ENCODE peak calls at places on chromosome 5, in seven cellular contexts. One of them, this sample, is unnamed.

GRCh38 chr5:87924451-87924850 is 344.2 kb downstream of the TMEM161B start:
- DNase-seq in stomach: no peak
- DNase-seq in prostate gland: no peak
- DNase-seq in endothelial cell of umbilical vein: no peak
- DNase-seq in sigmoid colon: no peak
- DNase-seq in transverse colon: no peak
- DNase-seq in H1: no peak
- DNase-seq in this sample: peak; percentile 9

GRCh38 chr5:148290271-148291195 is 21.7 kb upstream of the SPINK7 start:
- DNase-seq in stomach: no peak
- DNase-seq in prostate gland: no peak
- DNase-seq in endothelial cell of umbilical vein: peak; percentile 36
- DNase-seq in sigmoid colon: no peak
- DNase-seq in transverse colon: no peak
- DNase-seq in H1: no peak
- DNase-seq in this sample: peak; percentile 79

GRCh38 chr5:79093762-79094161 is 17.8 kb upstream of the BHMT start:
- DNase-seq in stomach: no peak
- DNase-seq in prostate gland: no peak
- DNase-seq in endothelial cell of umbilical vein: no peak
- DNase-seq in sigmoid colon: no peak
- DNase-seq in transverse colon: no peak
- DNase-seq in H1: no peak
- DNase-seq in this sample: no peak

GRCh38 chr5:111719773-111720172 is 37.2 kb downstream of the NREP start:
- DNase-seq in stomach: no peak
- DNase-seq in prostate gland: no peak
- DNase-seq in endothelial cell of umbilical vein: no peak
- DNase-seq in sigmoid colon: no peak
- DNase-seq in transverse colon: no peak
- DNase-seq in H1: no peak
- DNase-seq in this sample: no peak

GRCh38 chr5:123785160-123786001 is 273.4 kb downstream of the CSNK1G3 start:
- DNase-seq in stomach: no peak
- DNase-seq in prostate gland: no peak
- DNase-seq in endothelial cell of umbilical vein: peak; percentile 54
- DNase-seq in sigmoid colon: no peak
- DNase-seq in transverse colon: peak; percentile 11
- DNase-seq in H1: no peak
- DNase-seq in this sample: peak; percentile 17

GRCh38 chr5:81097733-81098132 is 135.4 kb upstream of the CKMT2 start:
- DNase-seq in stomach: no peak
- DNase-seq in prostate gland: no peak
- DNase-seq in endothelial cell of umbilical vein: no peak
- DNase-seq in sigmoid colon: no peak
- DNase-seq in transverse colon: no peak
- DNase-seq in H1: no peak
- DNase-seq in this sample: peak; percentile 34

GRCh38 chr5:126868961-126869451 is 92.1 kb downstream of the LMNB1 start:
- DNase-seq in stomach: no peak
- DNase-seq in prostate gland: no peak
- DNase-seq in endothelial cell of umbilical vein: peak; percentile 26
- DNase-seq in sigmoid colon: no peak
- DNase-seq in transverse colon: no peak
- DNase-seq in H1: no peak
- DNase-seq in this sample: peak; percentile 79

GRCh38 chr5:103981592-103981991 is 419.0 kb upstream of the NUDT12 start:
- DNase-seq in stomach: no peak
- DNase-seq in prostate gland: no peak
- DNase-seq in endothelial cell of umbilical vein: no peak
- DNase-seq in sigmoid colon: no peak
- DNase-seq in transverse colon: no peak
- DNase-seq in H1: no peak
- DNase-seq in this sample: no peak

GRCh38 chr5:3911111-3911510 is 315.5 kb downstream of the IRX1 start:
- DNase-seq in stomach: no peak
- DNase-seq in prostate gland: no peak
- DNase-seq in endothelial cell of umbilical vein: no peak
- DNase-seq in sigmoid colon: no peak
- DNase-seq in transverse colon: no peak
- DNase-seq in H1: no peak
- DNase-seq in this sample: no peak

GRCh38 chr5:112004867-112005532 is 248.0 kb upstream of the NREP start:
- DNase-seq in stomach: no peak
- DNase-seq in prostate gland: no peak
- DNase-seq in endothelial cell of umbilical vein: peak; percentile 7
- DNase-seq in sigmoid colon: no peak
- DNase-seq in transverse colon: no peak
- DNase-seq in H1: no peak
- DNase-seq in this sample: no peak

GRCh38 chr5:36875051-36875788 is 1.3 kb upstream of the NIPBL start:
- DNase-seq in stomach: peak; percentile 36
- DNase-seq in prostate gland: peak; percentile 37
- DNase-seq in endothelial cell of umbilical vein: peak; percentile 67
- DNase-seq in sigmoid colon: peak; percentile 72
- DNase-seq in transverse colon: peak; percentile 58
- DNase-seq in H1: no peak
- DNase-seq in this sample: peak; percentile 62

GRCh38 chr5:92594031-92594430 is 987.0 kb downstream of the NR2F1-AS1 start:
- DNase-seq in stomach: no peak
- DNase-seq in prostate gland: no peak
- DNase-seq in endothelial cell of umbilical vein: no peak
- DNase-seq in sigmoid colon: no peak
- DNase-seq in transverse colon: no peak
- DNase-seq in H1: no peak
- DNase-seq in this sample: peak; percentile 5

DNA sequence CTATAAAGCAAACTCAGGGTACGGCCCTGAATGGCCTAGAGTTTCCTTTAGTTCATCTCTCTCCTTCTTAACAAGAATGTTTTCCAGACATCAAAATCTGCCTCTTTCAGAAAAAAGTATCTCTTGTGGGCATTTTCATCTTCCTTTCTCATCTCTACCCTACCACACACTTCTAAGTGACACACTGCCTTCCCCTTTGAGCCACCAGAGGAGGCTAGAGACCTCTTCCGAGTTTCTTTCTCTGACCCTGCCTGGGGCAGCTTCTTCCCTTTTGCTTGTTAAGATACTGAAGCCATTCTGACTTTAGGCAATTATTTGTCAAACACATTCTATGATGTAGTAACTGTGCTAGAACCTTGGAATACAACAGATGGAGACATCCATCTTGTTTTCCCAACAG is 8.7 kb upstream of the SV2C start:
- DNase-seq in stomach: peak; percentile 37
- DNase-seq in prostate gland: peak; percentile 13
- DNase-seq in endothelial cell of umbilical vein: peak; percentile 6
- DNase-seq in sigmoid colon: no peak
- DNase-seq in transverse colon: peak; percentile 38
- DNase-seq in H1: no peak
- DNase-seq in this sample: peak; percentile 69
- TF ChIP-seq CTCF in stomach: peak; percentile 40
- TF ChIP-seq CTCF in prostate gland: peak; percentile 60
- TF ChIP-seq CTCF in endothelial cell of umbilical vein: no peak
- TF ChIP-seq CTCF in sigmoid colon: no peak
- TF ChIP-seq CTCF in transverse colon: peak; percentile 79
- TF ChIP-seq CTCF in H1: peak; percentile 88
- TF ChIP-seq CTCF in this sample: peak; percentile 88

GRCh38 chr5:17305024-17305423 is 87.6 kb downstream of the BASP1 start:
- DNase-seq in stomach: no peak
- DNase-seq in prostate gland: no peak
- DNase-seq in endothelial cell of umbilical vein: no peak
- DNase-seq in sigmoid colon: no peak
- DNase-seq in transverse colon: no peak
- DNase-seq in H1: no peak
- DNase-seq in this sample: no peak

GRCh38 chr5:17304282-17304681 is 86.9 kb downstream of the BASP1 start:
- DNase-seq in stomach: no peak
- DNase-seq in prostate gland: no peak
- DNase-seq in endothelial cell of umbilical vein: no peak
- DNase-seq in sigmoid colon: no peak
- DNase-seq in transverse colon: no peak
- DNase-seq in H1: no peak
- DNase-seq in this sample: no peak

GRCh38 chr5:17306726-17307091 is 89.3 kb downstream of the BASP1 start:
- DNase-seq in stomach: no peak
- DNase-seq in prostate gland: peak; percentile 11
- DNase-seq in endothelial cell of umbilical vein: no peak
- DNase-seq in sigmoid colon: no peak
- DNase-seq in transverse colon: no peak
- DNase-seq in H1: no peak
- DNase-seq in this sample: no peak

GRCh38 chr5:17308326-17309065 is 91.1 kb downstream of the BASP1 start:
- DNase-seq in stomach: no peak
- DNase-seq in prostate gland: no peak
- DNase-seq in endothelial cell of umbilical vein: no peak
- DNase-seq in sigmoid colon: no peak
- DNase-seq in transverse colon: no peak
- DNase-seq in H1: no peak
- DNase-seq in this sample: no peak

GRCh38 chr5:17305964-17306725 is 88.7 kb downstream of the BASP1 start:
- DNase-seq in stomach: peak; percentile 70
- DNase-seq in prostate gland: peak; percentile 92
- DNase-seq in endothelial cell of umbilical vein: peak; percentile 63
- DNase-seq in sigmoid colon: no peak
- DNase-seq in transverse colon: peak; percentile 51
- DNase-seq in H1: no peak
- DNase-seq in this sample: peak; percentile 11
- TF ChIP-seq POLR2AphosphoS5 in stomach: peak; percentile 72
- TF ChIP-seq POLR2AphosphoS5 in prostate gland: peak; percentile 91
- TF ChIP-seq POLR2AphosphoS5 in endothelial cell of umbilical vein: no peak
- TF ChIP-seq POLR2AphosphoS5 in sigmoid colon: no peak
- TF ChIP-seq POLR2AphosphoS5 in transverse colon: peak; percentile 16
- TF ChIP-seq POLR2AphosphoS5 in H1: no peak
- TF ChIP-seq POLR2AphosphoS5 in this sample: no peak

DNA sequence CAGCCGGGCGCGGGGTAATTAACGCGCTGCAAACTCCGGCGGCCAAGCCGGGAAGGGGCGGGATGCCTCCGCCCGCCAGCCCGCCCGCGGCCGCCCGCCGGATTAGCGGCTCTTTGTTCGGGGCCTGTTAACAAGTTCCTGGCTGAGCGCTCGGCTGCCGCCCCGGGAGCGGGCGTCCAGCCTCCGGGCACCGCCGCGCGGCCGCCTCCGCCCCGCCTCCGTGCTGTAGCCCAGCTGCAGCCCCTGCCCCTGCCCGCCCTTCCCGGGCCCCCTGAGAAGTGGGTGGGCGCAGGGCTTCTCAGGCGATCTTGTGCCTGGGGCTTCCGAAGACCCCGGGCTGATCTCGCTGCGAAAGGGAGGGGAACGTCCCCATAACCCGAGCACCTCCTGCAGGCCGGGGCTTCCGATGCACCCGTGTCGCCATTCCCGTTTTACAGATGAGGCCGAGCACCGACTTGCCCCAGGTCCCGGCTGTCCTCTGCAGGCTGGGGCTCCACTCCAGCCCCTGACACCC is 7.6 kb downstream of the UNC5A start:
- DNase-seq in stomach: no peak
- DNase-seq in prostate gland: no peak
- DNase-seq in endothelial cell of umbilical vein: peak; percentile 16
- DNase-seq in sigmoid colon: no peak
- DNase-seq in transverse colon: no peak
- DNase-seq in H1: no peak
- DNase-seq in this sample: peak; percentile 83
- TF ChIP-seq CTCF in stomach: no peak
- TF ChIP-seq CTCF in prostate gland: peak; percentile 14
- TF ChIP-seq CTCF in endothelial cell of umbilical vein: peak; percentile 31
- TF ChIP-seq CTCF in sigmoid colon: no peak
- TF ChIP-seq CTCF in transverse colon: peak; percentile 23
- TF ChIP-seq CTCF in H1: peak; percentile 58
- TF ChIP-seq CTCF in this sample: peak; percentile 70

GRCh38 chr5:134003957-134004625 is 684 bp downstream of the VDAC1 start:
- DNase-seq in stomach: peak; percentile 61
- DNase-seq in prostate gland: peak; percentile 33
- DNase-seq in endothelial cell of umbilical vein: peak; percentile 55
- DNase-seq in sigmoid colon: peak; percentile 82
- DNase-seq in transverse colon: peak; percentile 60
- DNase-seq in H1: no peak
- DNase-seq in this sample: peak; percentile 61

GRCh38 chr5:134001938-134002731 is 2.6 kb downstream of the VDAC1 start:
- DNase-seq in stomach: no peak
- DNase-seq in prostate gland: no peak
- DNase-seq in endothelial cell of umbilical vein: no peak
- DNase-seq in sigmoid colon: no peak
- DNase-seq in transverse colon: no peak
- DNase-seq in H1: no peak
- DNase-seq in this sample: no peak

GRCh38 chr5:134004626-134005414 is at the start of gene VDAC1:
- DNase-seq in stomach: peak; percentile 76
- DNase-seq in prostate gland: peak; percentile 69
- DNase-seq in endothelial cell of umbilical vein: peak; percentile 85
- DNase-seq in sigmoid colon: peak; percentile 94
- DNase-seq in transverse colon: peak; percentile 81
- DNase-seq in H1: no peak
- DNase-seq in this sample: peak; percentile 86

GRCh38 chr5:134005415-134006118 is 792 bp upstream of the VDAC1 start:
- DNase-seq in stomach: peak; percentile 50
- DNase-seq in prostate gland: peak; percentile 19
- DNase-seq in endothelial cell of umbilical vein: no peak
- DNase-seq in sigmoid colon: peak; percentile 74
- DNase-seq in transverse colon: peak; percentile 52
- DNase-seq in H1: no peak
- DNase-seq in this sample: peak; percentile 74

GRCh38 chr5:134003064-134003956 is 1.5 kb downstream of the VDAC1 start:
- DNase-seq in stomach: no peak
- DNase-seq in prostate gland: no peak
- DNase-seq in endothelial cell of umbilical vein: no peak
- DNase-seq in sigmoid colon: no peak
- DNase-seq in transverse colon: no peak
- DNase-seq in H1: no peak
- DNase-seq in this sample: peak; percentile 32
- TF ChIP-seq POLR2AphosphoS5 in stomach: no peak
- TF ChIP-seq POLR2AphosphoS5 in prostate gland: no peak
- TF ChIP-seq POLR2AphosphoS5 in endothelial cell of umbilical vein: no peak
- TF ChIP-seq POLR2AphosphoS5 in sigmoid colon: no peak
- TF ChIP-seq POLR2AphosphoS5 in transverse colon: no peak
- TF ChIP-seq POLR2AphosphoS5 in H1: no peak
- TF ChIP-seq POLR2AphosphoS5 in this sample: no peak

GRCh38 chr5:114360816-114361723 is 800 bp upstream of the KCNN2 start:
- DNase-seq in stomach: no peak
- DNase-seq in prostate gland: peak; percentile 52
- DNase-seq in endothelial cell of umbilical vein: no peak
- DNase-seq in sigmoid colon: no peak
- DNase-seq in transverse colon: no peak
- DNase-seq in H1: peak; percentile 72
- DNase-seq in this sample: peak; percentile 89

GRCh38 chr5:114361724-114362196 is at the start of gene KCNN2:
- DNase-seq in stomach: peak; percentile 74
- DNase-seq in prostate gland: peak; percentile 88
- DNase-seq in endothelial cell of umbilical vein: peak; percentile 71
- DNase-seq in sigmoid colon: peak; percentile 90
- DNase-seq in transverse colon: peak; percentile 77
- DNase-seq in H1: peak; percentile 87
- DNase-seq in this sample: peak; percentile 95

GRCh38 chr5:114355086-114355830 is 6.6 kb upstream of the KCNN2 start:
- DNase-seq in stomach: no peak
- DNase-seq in prostate gland: no peak
- DNase-seq in endothelial cell of umbilical vein: no peak
- DNase-seq in sigmoid colon: no peak
- DNase-seq in transverse colon: no peak
- DNase-seq in H1: no peak
- DNase-seq in this sample: no peak

GRCh38 chr5:114360362-114360761 is 1.5 kb upstream of the KCNN2 start:
- DNase-seq in stomach: no peak
- DNase-seq in prostate gland: no peak
- DNase-seq in endothelial cell of umbilical vein: no peak
- DNase-seq in sigmoid colon: no peak
- DNase-seq in transverse colon: no peak
- DNase-seq in H1: no peak
- DNase-seq in this sample: peak; percentile 58

GRCh38 chr5:114358329-114358728 is 3.5 kb upstream of the KCNN2 start:
- DNase-seq in stomach: no peak
- DNase-seq in prostate gland: no peak
- DNase-seq in endothelial cell of umbilical vein: peak; percentile 33
- DNase-seq in sigmoid colon: no peak
- DNase-seq in transverse colon: no peak
- DNase-seq in H1: no peak
- DNase-seq in this sample: no peak
- TF ChIP-seq CTCF in stomach: no peak
- TF ChIP-seq CTCF in prostate gland: no peak
- TF ChIP-seq CTCF in endothelial cell of umbilical vein: no peak
- TF ChIP-seq CTCF in sigmoid colon: no peak
- TF ChIP-seq CTCF in transverse colon: no peak
- TF ChIP-seq CTCF in H1: no peak
- TF ChIP-seq CTCF in this sample: peak; percentile 51

This sample was measured in GM23338.